ENCODE peak calls at places on chromosome 14, in six cellular contexts. O, R, M, Z, G and S are unnamed samples.
A peak's percentile ranks its signal among the peaks of the same experiment; 100 is the strongest.

GRCh38 chr14:105891631-105892452 is 365.5 kb downstream of the TMEM121 start:
- DNase-seq in O (no peak), R (peak; percentile 4), M (peak; percentile 4), Z (no peak), G (peak; percentile 10), S (no peak)

GRCh38 chr14:24843999-24844398 is 205.9 kb downstream of the STXBP6 start:
- DNase-seq in O (no peak), R (no peak), M (no peak), Z (no peak), G (no peak), S (no peak)

GRCh38 chr14:85281921-85282320 is 248.0 kb upstream of the FLRT2 start:
- DNase-seq in O (no peak), R (no peak), M (no peak), Z (peak; percentile 45), G (no peak), S (no peak)

GRCh38 chr14:78608998-78609787 is 439.0 kb downstream of the NRXN3 start:
- DNase-seq in O (no peak), R (no peak), M (no peak), Z (no peak), G (no peak), S (no peak)

GRCh38 chr14:55837467-55837866 is 257.5 kb downstream of the KTN1 start:
- DNase-seq in O (no peak), R (no peak), M (no peak), Z (no peak), G (no peak), S (no peak)

GRCh38 chr14:93880025-93880820 is 46.9 kb upstream of the FAM181A start:
- DNase-seq in O (no peak), R (peak; percentile 42), M (peak; percentile 16), Z (no peak), G (no peak), S (peak; percentile 51)

GRCh38 chr14:21087294-21088091 is 11.0 kb downstream of the ZNF219 start:
- DNase-seq in O (no peak), R (no peak), M (no peak), Z (peak; percentile 85), G (no peak), S (no peak)

GRCh38 chr14:53542692-53543091 is 389.6 kb upstream of the DDHD1 start:
- DNase-seq in O (no peak), R (no peak), M (no peak), Z (peak; percentile 99), G (peak; percentile 32), S (peak; percentile 66)

GRCh38 chr14:72366619-72367018 is 434.4 kb downstream of the RGS6 start:
- DNase-seq in O (no peak), R (no peak), M (no peak), Z (no peak), G (no peak), S (no peak)

GRCh38 chr14:71354801-71355200 is 447.5 kb downstream of the PCNX1 start:
- DNase-seq in O (no peak), R (no peak), M (no peak), Z (no peak), G (no peak), S (no peak)

GRCh38 chr14:89767861-89768268 is 186.7 kb downstream of the EFCAB11 start:
- DNase-seq in O (peak; percentile 43), R (no peak), M (no peak), Z (peak; percentile 44), G (no peak), S (peak; percentile 29)

GRCh38 chr14:27366596-27366995 is 768.8 kb upstream of the NOVA1 start:
- DNase-seq in O (no peak), R (no peak), M (no peak), Z (peak; percentile 81), G (no peak), S (no peak)

GRCh38 chr14:34843011-34843554 is 32.1 kb downstream of the BAZ1A start:
- DNase-seq in O (no peak), R (no peak), M (no peak), Z (peak; percentile 57), G (no peak), S (no peak)

DNA sequence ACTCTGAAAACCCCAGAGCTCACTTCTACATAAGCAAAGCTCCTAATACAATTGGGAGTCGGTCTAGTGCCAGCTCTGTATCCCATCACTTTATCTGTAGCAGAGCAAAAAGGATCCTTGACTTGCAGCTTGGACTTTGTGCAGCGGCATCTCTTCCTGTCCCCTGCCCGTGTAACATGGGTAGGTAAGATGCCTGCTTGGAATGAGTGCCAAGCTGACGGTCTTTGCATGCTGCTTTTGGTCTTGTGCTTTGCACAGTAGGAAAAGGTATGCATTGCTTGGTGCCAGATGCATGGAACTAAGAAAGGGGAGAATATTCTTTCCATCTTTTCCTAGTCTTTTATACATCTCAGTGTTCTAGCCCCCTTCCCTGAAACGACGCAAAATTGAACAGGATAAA is 6.9 kb upstream of the PLEKHH1 start:
- DNase-seq in O (no peak), R (no peak), M (no peak), Z (no peak), G (no peak), S (no peak)
- H3K27me3 ChIP-seq in O (peaks cover 23% of the 10 kb centered on the region), R (peaks cover 4% of the 10 kb centered on the region), M (peaks cover 10% of the 10 kb centered on the region), Z (peaks cover 29% of the 10 kb centered on the region), G (no peaks in the 10 kb centered on the region), S (no peaks in the 10 kb centered on the region)

GRCh38 chr14:103093856-103094405 is 594 bp upstream of the EXOC3L4 start:
- DNase-seq in O (no peak), R (no peak), M (no peak), Z (no peak), G (no peak), S (no peak)

GRCh38 chr14:103091883-103092222 is 2.7 kb upstream of the EXOC3L4 start:
- DNase-seq in O (no peak), R (no peak), M (no peak), Z (no peak), G (no peak), S (no peak)

GRCh38 chr14:103096387-103096786 is 1.9 kb downstream of the EXOC3L4 start:
- DNase-seq in O (no peak), R (no peak), M (no peak), Z (no peak), G (no peak), S (no peak)

GRCh38 chr14:103095210-103095778 is 769 bp downstream of the EXOC3L4 start:
- DNase-seq in O (no peak), R (no peak), M (no peak), Z (no peak), G (no peak), S (no peak)

DNA sequence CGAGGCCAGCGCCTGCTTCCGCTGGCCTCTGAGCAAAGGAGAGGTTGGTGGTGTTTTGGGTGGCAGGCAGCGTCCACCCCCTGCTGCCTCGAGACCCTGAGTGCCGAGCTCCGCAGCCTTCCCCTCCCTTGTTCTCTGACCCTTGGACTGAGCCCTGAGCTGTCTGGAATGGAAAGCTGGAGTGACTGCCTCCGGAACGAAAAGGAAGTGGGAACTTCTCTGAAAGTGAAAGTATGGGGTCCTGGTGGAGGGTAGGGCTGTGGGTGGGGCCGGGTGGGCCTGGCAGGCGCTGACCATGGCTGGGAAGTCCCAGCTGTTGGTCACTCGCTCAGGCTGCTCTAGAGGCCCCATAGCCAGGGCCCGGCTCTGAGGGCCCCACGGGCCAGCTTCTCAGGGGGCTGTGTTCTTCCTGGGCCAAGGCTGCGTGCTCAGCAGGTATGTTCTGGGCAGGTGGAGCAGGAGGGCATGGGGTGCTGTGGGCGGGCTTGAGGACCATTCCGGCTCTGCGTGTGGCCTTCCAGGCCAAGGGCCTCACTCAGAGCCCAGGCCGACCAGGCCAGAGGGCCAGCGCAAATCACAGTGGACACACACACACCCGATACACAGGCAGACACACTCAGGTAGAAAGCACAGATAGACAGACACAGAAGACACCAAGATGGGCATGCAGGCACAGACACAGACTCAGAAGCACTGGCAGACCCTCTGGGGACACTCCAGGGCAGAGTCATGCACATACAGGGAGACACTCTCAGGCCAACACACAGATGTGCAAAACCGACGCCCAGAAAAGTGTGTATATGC is at the start of gene EXOC3L4:
- DNase-seq in O (no peak), R (no peak), M (no peak), Z (no peak), G (no peak), S (no peak)
- TF ChIP-seq POLR2A in O (no peak), R (no peak), M (no peak), Z (no peak), G (no peak), S (no peak)

GRCh38 chr14:99815696-99816095 is 22.5 kb downstream of the EML1 start:
- DNase-seq in O (no peak), R (no peak), M (no peak), Z (no peak), G (no peak), S (no peak)

GRCh38 chr14:99818503-99819036 is 25.4 kb downstream of the EML1 start:
- DNase-seq in O (no peak), R (no peak), M (no peak), Z (no peak), G (no peak), S (no peak)

GRCh38 chr14:99816642-99817041 is 23.4 kb downstream of the EML1 start:
- DNase-seq in O (no peak), R (no peak), M (no peak), Z (no peak), G (no peak), S (no peak)

GRCh38 chr14:99816217-99816616 is 23.0 kb downstream of the EML1 start:
- DNase-seq in O (no peak), R (no peak), M (no peak), Z (no peak), G (no peak), S (no peak)

GRCh38 chr14:99817331-99817730 is 24.1 kb downstream of the EML1 start:
- DNase-seq in O (no peak), R (no peak), M (no peak), Z (no peak), G (no peak), S (no peak)
- H3K27me3 ChIP-seq in O (peaks cover 4% of the 10 kb centered on the region), R (no peaks in the 10 kb centered on the region), M (no peaks in the 10 kb centered on the region), Z (no peaks in the 10 kb centered on the region), G (no peaks in the 10 kb centered on the region), S (no peaks in the 10 kb centered on the region)

GRCh38 chr14:23564876-23565275 is 2.7 kb downstream of the AP1G2 start:
- DNase-seq in O (no peak), R (no peak), M (no peak), Z (no peak), G (no peak), S (no peak)

GRCh38 chr14:23566782-23567185 is 807 bp downstream of the AP1G2 start:
- DNase-seq in O (no peak), R (no peak), M (no peak), Z (no peak), G (no peak), S (peak; percentile 77)

GRCh38 chr14:23567186-23568020 is at the start of gene AP1G2:
- DNase-seq in O (peak; percentile 73), R (peak; percentile 89), M (peak; percentile 55), Z (peak; percentile 49), G (peak; percentile 92), S (peak; percentile 95)

GRCh38 chr14:23565626-23566025 is 2.0 kb downstream of the AP1G2 start:
- DNase-seq in O (no peak), R (no peak), M (no peak), Z (no peak), G (no peak), S (no peak)

GRCh38 chr14:23566112-23566781 is 1.3 kb downstream of the AP1G2 start:
- DNase-seq in O (no peak), R (no peak), M (no peak), Z (no peak), G (no peak), S (no peak)
- TF ChIP-seq POLR2A in O (no peak), R (no peak), M (no peak), Z (no peak), G (no peak), S (no peak)